ENCODE peak calls at places on chromosomes 3 and 15, in four cellular contexts. M is NT2/D1, A is NCI-H1417, U is glutamatergic neuron. I is an unnamed sample.

GRCh38 chr15:69092159-69092558 is 68.3 kb upstream of the GLCE start:
- DNase-seq in A (no peak), U (no peak), M (no peak), I (no peak)

GRCh38 chr3:66320390-66320789 is 99.6 kb downstream of the SLC25A26 start:
- DNase-seq in U (no peak), M (no peak), A (no peak), I (no peak)

GRCh38 chr3:78427303-78427702 is 1340.5 kb downstream of the ROBO1 start:
- DNase-seq in U (no peak), A (no peak), M (no peak), I (no peak)

GRCh38 chr3:114556832-114557231 is 263.0 kb downstream of the TIGIT start:
- DNase-seq in A (no peak), M (no peak), U (no peak), I (no peak)

GRCh38 chr3:153182894-153183293 is 20.9 kb downstream of the RAP2B start:
- DNase-seq in U (no peak), A (no peak), M (no peak), I (no peak)

GRCh38 chr3:159892171-159892791 is 96.4 kb upstream of the IL12A start:
- DNase-seq in M (no peak), U (no peak), A (no peak), I (no peak)

GRCh38 chr15:50993598-50993997 is 85.1 kb downstream of the AP4E1 start:
- DNase-seq in U (no peak), A (no peak), M (no peak), I (no peak)

GRCh38 chr3:37808656-37809055 is 53.0 kb upstream of the CTDSPL start:
- DNase-seq in M (no peak), A (no peak), U (no peak), I (no peak)

GRCh38 chr3:186671051-186671450 is 5.2 kb downstream of the HRG start:
- DNase-seq in M (no peak), U (no peak), A (no peak), I (no peak)

GRCh38 chr15:81358248-81358647 is 15.8 kb downstream of the TMC3 start:
- DNase-seq in A (no peak), M (no peak), U (no peak), I (no peak)

GRCh38 chr3:39284457-39284881 is 4.6 kb upstream of the CX3CR1 start:
- DNase-seq in A (no peak), M (no peak), U (no peak), I (no peak)